ENCODE peak calls at places on chromosomes 2 and 18, in seven cellular contexts. L, K, E, H, Z, X and T are unnamed samples.

GRCh38 chr18:8084160-8084559 is 517.0 kb downstream of the PTPRM start:
- DNase-seq in E (no peak), Z (peak; percentile 20), H (peak; percentile 15), L (no peak), K (peak; percentile 54), X (no peak), T (peak; percentile 48)

GRCh38 chr2:120230515-120231471 is 7.6 kb upstream of the TMEM185B start:
- DNase-seq in L (no peak), Z (peak; percentile 12), K (no peak), X (no peak), E (peak; percentile 20), H (no peak), T (no peak)

GRCh38 chr2:238097988-238098853 is 1.9 kb upstream of the ESPNL start:
- DNase-seq in X (no peak), K (peak; percentile 68), H (no peak), L (peak; percentile 59), E (peak; percentile 66), Z (no peak), T (peak; percentile 72)

GRCh38 chr2:16256601-16257000 is 316.3 kb downstream of the MYCN start:
- DNase-seq in X (no peak), E (no peak), H (no peak), L (no peak), Z (no peak), K (no peak), T (no peak)

GRCh38 chr18:9475643-9476580 is 599 bp downstream of the RALBP1 start:
- DNase-seq in L (peak; percentile 84), X (peak; percentile 70), E (no peak), Z (no peak), K (peak; percentile 26), H (no peak), T (no peak)

GRCh38 chr2:24365051-24365450 is 4.7 kb upstream of the ITSN2 start:
- DNase-seq in H (no peak), X (no peak), K (no peak), Z (peak; percentile 47), L (no peak), E (peak; percentile 95), T (peak; percentile 60)

GRCh38 chr2:32558492-32558891 is 69.4 kb upstream of the TTC27 start:
- DNase-seq in Z (no peak), X (no peak), H (no peak), E (no peak), K (no peak), L (no peak), T (no peak)

GRCh38 chr2:215769246-215769645 is 244.1 kb downstream of the MREG start:
- DNase-seq in E (no peak), L (no peak), K (no peak), H (no peak), X (no peak), Z (no peak), T (no peak)

GRCh38 chr2:236051351-236051750 is 116.8 kb downstream of the GBX2 start:
- DNase-seq in L (no peak), E (no peak), K (no peak), X (no peak), Z (no peak), H (no peak), T (no peak)

GRCh38 chr18:48098007-48098406 is 167.5 kb upstream of the SMAD2 start:
- DNase-seq in H (no peak), Z (no peak), X (no peak), K (peak; percentile 5), E (no peak), L (no peak), T (no peak)

GRCh38 chr18:48573632-48574293 is 34.9 kb downstream of the CTIF start:
- DNase-seq in L (no peak), Z (no peak), H (no peak), E (no peak), K (no peak), X (no peak), T (peak; percentile 90)

GRCh38 chr2:8086796-8087479 is 594.9 kb upstream of the ID2 start:
- DNase-seq in H (peak; percentile 88), K (peak; percentile 96), Z (no peak), E (no peak), L (no peak), X (no peak), T (no peak)

GRCh38 chr18:22385718-22386117 is 32.0 kb downstream of the CTAGE1 start:
- DNase-seq in L (no peak), Z (no peak), K (peak; percentile 83), H (peak; percentile 64), X (no peak), E (no peak), T (no peak)

GRCh38 chr18:78430171-78430857 is 549.3 kb upstream of the SALL3 start:
- DNase-seq in L (no peak), Z (no peak), E (no peak), H (no peak), X (no peak), K (no peak), T (no peak)

GRCh38 chr18:10923225-10923624 is 226.1 kb downstream of the PIEZO2 start:
- DNase-seq in L (no peak), H (no peak), E (no peak), Z (no peak), K (no peak), X (no peak), T (no peak)